ENCODE peak calls at places on chromosomes 4 and X, in eight cellular contexts. R, F, O, K, J, X, G and C are unnamed samples.

GRCh38 chr4:22514001-22514400 is 1.9 kb downstream of the ADGRA3 start:
- DNase-seq in X (peak), R (peak), J (no peak), O (no peak), G (no peak), F (no peak), K (no peak), C (no peak)

GRCh38 chr4:6576512-6576911 is 1.5 kb downstream of the MAN2B2 start:
- DNase-seq in X (no peak), J (no peak), G (no peak), O (no peak), K (no peak), R (no peak), F (no peak), C (no peak)

GRCh38 chr4:15003441-15003890 is 1.2 kb downstream of the CPEB2 start:
- DNase-seq in G (no peak), O (no peak), F (peak), K (peak), X (peak), R (no peak), J (no peak), C (no peak)

GRCh38 chr4:52051615-52052474 is 741 bp downstream of the SPATA18 start:
- DNase-seq in G (peak), F (peak), X (peak), O (peak), K (peak), J (no peak), R (peak), C (peak)

GRCh38 chrX:77426811-77427210 is 20.4 kb upstream of the FGF16 start:
- DNase-seq in O (no peak), J (no peak), X (no peak), F (no peak), R (no peak), K (no peak), G (no peak), C (no peak)

GRCh38 chr4:146465628-146466027 is 56.1 kb downstream of the SLC10A7 start:
- DNase-seq in G (no peak), O (no peak), J (no peak), K (no peak), X (no peak), R (no peak), F (no peak), C (no peak)

GRCh38 chr4:139866270-139866962 is 200.8 kb downstream of the MGST2 start:
- DNase-seq in R (no peak), K (peak), J (no peak), X (no peak), O (no peak), F (no peak), G (no peak), C (no peak)

GRCh38 chr4:77706717-77707116 is 101.1 kb downstream of the CXCL13 start:
- DNase-seq in K (no peak), O (no peak), G (no peak), J (no peak), F (no peak), R (no peak), X (no peak), C (no peak)

GRCh38 chrX:87583679-87584078 is 66.1 kb downstream of the KLHL4 start:
- DNase-seq in J (no peak), G (peak), K (no peak), F (no peak), O (no peak), R (no peak), X (no peak), C (peak)

GRCh38 chr4:7172946-7173345 is 19.4 kb upstream of the SORCS2 start:
- DNase-seq in G (no peak), X (no peak), O (no peak), J (no peak), R (no peak), F (no peak), K (no peak), C (no peak)

GRCh38 chr4:2058264-2059033 is 678 bp upstream of the NAT8L start:
- DNase-seq in O (no peak), X (no peak), F (peak), G (no peak), K (peak), J (no peak), R (peak), C (no peak)